ENCODE peak calls at places on chromosomes 6 and 20, in four cellular contexts. H, T, K and F are unnamed samples.

GRCh38 chr6:121794630-121795029 is 359.2 kb downstream of the GJA1 start:
- DNase-seq in H (no peak), T (no peak), K (peak; percentile 96), F (no peak)

GRCh38 chr6:168182908-168183612 is 104.0 kb upstream of the FRMD1 start:
- DNase-seq in H (no peak), T (peak; percentile 17), K (no peak), F (no peak)

GRCh38 chr6:14743465-14744211 is 502.2 kb upstream of the JARID2 start:
- DNase-seq in H (peak; percentile 35), T (peak; percentile 78), K (peak; percentile 99), F (peak; percentile 82)

GRCh38 chr6:124869412-124869811 is 92.8 kb upstream of the RNF217 start:
- DNase-seq in H (no peak), T (no peak), K (no peak), F (no peak)

GRCh38 chr6:31621991-31622390 is 1.5 kb downstream of the PRRC2A start:
- DNase-seq in H (no peak), T (no peak), K (peak; percentile 58), F (no peak)

GRCh38 chr20:10984899-10985298 is 311.1 kb upstream of the JAG1 start:
- DNase-seq in H (no peak), T (no peak), K (no peak), F (no peak)

GRCh38 chr6:31572041-31572911 is at the start of gene LTA:
- DNase-seq in H (peak; percentile 76), T (no peak), K (no peak), F (peak; percentile 72)

GRCh38 chr20:54148947-54149764 is 24.6 kb downstream of the CYP24A1 start:
- DNase-seq in H (no peak), T (no peak), K (no peak), F (no peak)

GRCh38 chr6:82068721-82069120 is 178.8 kb downstream of the IBTK start:
- DNase-seq in H (no peak), T (no peak), K (no peak), F (no peak)

GRCh38 chr20:15925376-15925775 is 647.9 kb downstream of the KIF16B start:
- DNase-seq in H (no peak), T (no peak), K (no peak), F (no peak)

GRCh38 chr20:17061721-17062120 is 165.1 kb upstream of the PCSK2 start:
- DNase-seq in H (no peak), T (no peak), K (no peak), F (no peak)

GRCh38 chr6:41651246-41651961 is 13.1 kb downstream of the MDFI start:
- DNase-seq in H (no peak), T (peak; percentile 43), K (no peak), F (no peak)

GRCh38 chr6:62999796-63000195 is 211.5 kb upstream of the FKBP1C start:
- DNase-seq in H (no peak), T (no peak), K (no peak), F (no peak)

GRCh38 chr6:51322505-51322904 is 503.8 kb downstream of the TFAP2B start:
- DNase-seq in H (no peak), T (no peak), K (no peak), F (no peak)

GRCh38 chr20:20450461-20451027 is 82.6 kb downstream of the INSM1 start:
- DNase-seq in H (no peak), T (no peak), K (peak; percentile 52), F (no peak)

GRCh38 chr6:105757512-105758200 is 328.5 kb upstream of the PRDM1 start:
- DNase-seq in H (no peak), T (no peak), K (no peak), F (no peak)

GRCh38 chr6:162829013-162829742 is 101.4 kb downstream of the PACRG start:
- DNase-seq in H (no peak), T (no peak), K (peak; percentile 15), F (no peak)

GRCh38 chr6:158812611-158813010 is 6.6 kb downstream of the EZR start:
- DNase-seq in H (no peak), T (no peak), K (no peak), F (no peak)

GRCh38 chr6:150327117-150327774 is 41.6 kb upstream of the IYD start:
- DNase-seq in H (no peak), T (no peak), K (no peak), F (no peak)

GRCh38 chr6:68691120-68691519 is 56.0 kb downstream of the ADGRB3 start:
- DNase-seq in H (no peak), T (no peak), K (no peak), F (no peak)

GRCh38 chr20:34549291-34549928 is 9.1 kb upstream of the MAP1LC3A start:
- DNase-seq in H (no peak), T (no peak), K (peak; percentile 30), F (no peak)

GRCh38 chr6:150269857-150270223 is 99.0 kb upstream of the IYD start:
- DNase-seq in H (no peak), T (no peak), K (peak; percentile 24), F (peak; percentile 71)

GRCh38 chr6:153312633-153313032 is 181.6 kb upstream of the RGS17 start:
- DNase-seq in H (no peak), T (no peak), K (peak; percentile 91), F (peak; percentile 75)

GRCh38 chr6:27176096-27176495 is 71.4 kb upstream of the PRSS16 start:
- DNase-seq in H (no peak), T (no peak), K (peak; percentile 71), F (no peak)

GRCh38 chr20:35463455-35464300 is 8.3 kb downstream of the CEP250 start:
- DNase-seq in H (no peak), T (no peak), K (peak; percentile 83), F (no peak)

GRCh38 chr6:42352856-42353564 is 98.7 kb downstream of the TRERF1 start:
- DNase-seq in H (no peak), T (no peak), K (peak; percentile 85), F (no peak)

GRCh38 chr6:53920881-53921280 is 126.1 kb downstream of the LRRC1 start:
- DNase-seq in H (no peak), T (no peak), K (no peak), F (no peak)

GRCh38 chr6:125191916-125192609 is 38.5 kb downstream of the TPD52L1 start:
- DNase-seq in H (peak; percentile 1), T (peak; percentile 69), K (peak; percentile 64), F (no peak)

GRCh38 chr6:16432075-16433032 is 194.0 kb downstream of the GMPR start:
- DNase-seq in H (no peak), T (no peak), K (peak; percentile 67), F (no peak)

GRCh38 chr6:82909551-82909950 is 156.1 kb downstream of the UBE3D start:
- DNase-seq in H (no peak), T (no peak), K (peak; percentile 58), F (no peak)

GRCh38 chr6:79984261-79984660 is 20.2 kb upstream of the TTK start:
- DNase-seq in H (no peak), T (no peak), K (peak; percentile 17), F (no peak)

GRCh38 chr20:8227293-8227692 is 95.2 kb downstream of the PLCB1 start:
- DNase-seq in H (no peak), T (no peak), K (no peak), F (no peak)

GRCh38 chr20:7106910-7107309 is 339.4 kb downstream of the BMP2 start:
- DNase-seq in H (no peak), T (no peak), K (no peak), F (no peak)

GRCh38 chr20:37636212-37636975 is 57.4 kb upstream of the CTNNBL1 start:
- DNase-seq in H (no peak), T (no peak), K (no peak), F (no peak)

GRCh38 chr6:157650261-157650640 is 172.8 kb upstream of the SNX9 start:
- DNase-seq in H (no peak), T (peak; percentile 85), K (no peak), F (no peak)

GRCh38 chr20:10970109-10970508 is 296.3 kb upstream of the JAG1 start:
- DNase-seq in H (no peak), T (no peak), K (peak; percentile 41), F (no peak)

GRCh38 chr20:49426395-49426794 is 56.1 kb downstream of the KCNB1 start:
- DNase-seq in H (no peak), T (no peak), K (no peak), F (no peak)
- H3K4me3 ChIP-seq in H (no peak overlapping the region), T (no peak overlapping the region), K (no peak overlapping the region), F (no peak overlapping the region)

GRCh38 chr6:52420668-52421358 is 671 bp downstream of the EFHC1 start:
- DNase-seq in H (no peak), T (peak; percentile 66), K (peak; percentile 45), F (no peak)

GRCh38 chr6:52423448-52423847 is 3.3 kb downstream of the EFHC1 start:
- DNase-seq in H (no peak), T (no peak), K (no peak), F (no peak)

GRCh38 chr6:52423971-52424381 is 3.8 kb downstream of the EFHC1 start:
- DNase-seq in H (no peak), T (no peak), K (peak; percentile 85), F (no peak)

GRCh38 chr6:52419809-52420667 is at the start of gene EFHC1:
- DNase-seq in H (peak; percentile 96), T (peak; percentile 99), K (peak; percentile 99), F (peak; percentile 99)

GRCh38 chr6:52422156-52422555 is 2.0 kb downstream of the EFHC1 start:
- DNase-seq in H (no peak), T (no peak), K (no peak), F (no peak)
- H3K4me3 ChIP-seq in H (no peak overlapping the region), T (no peak overlapping the region), K (no peak overlapping the region), F (no peak overlapping the region)

GRCh38 chr6:44356432-44356950 is 14.0 kb downstream of the SPATS1 start:
- DNase-seq in H (no peak), T (no peak), K (no peak), F (no peak)
- H3K4me3 ChIP-seq in H (no peak overlapping the region), T (no peak overlapping the region), K (no peak overlapping the region), F (no peak overlapping the region)

GRCh38 chr6:135128268-135128914 is 52.7 kb upstream of the MYB start:
- DNase-seq in H (peak; percentile 8), T (no peak), K (no peak), F (no peak)
- H3K4me3 ChIP-seq in H (no peak overlapping the region), T (no peak overlapping the region), K (no peak overlapping the region), F (no peak overlapping the region)

GRCh38 chr6:28977351-28978136 is 27.6 kb downstream of the ZNF311 start:
- DNase-seq in H (no peak), T (no peak), K (peak; percentile 84), F (no peak)
- H3K4me3 ChIP-seq in H (peak overlapping the region; percentile 38), T (peak overlapping the region; percentile 26), K (peak overlapping the region; percentile 8), F (no peak overlapping the region)

DNA sequence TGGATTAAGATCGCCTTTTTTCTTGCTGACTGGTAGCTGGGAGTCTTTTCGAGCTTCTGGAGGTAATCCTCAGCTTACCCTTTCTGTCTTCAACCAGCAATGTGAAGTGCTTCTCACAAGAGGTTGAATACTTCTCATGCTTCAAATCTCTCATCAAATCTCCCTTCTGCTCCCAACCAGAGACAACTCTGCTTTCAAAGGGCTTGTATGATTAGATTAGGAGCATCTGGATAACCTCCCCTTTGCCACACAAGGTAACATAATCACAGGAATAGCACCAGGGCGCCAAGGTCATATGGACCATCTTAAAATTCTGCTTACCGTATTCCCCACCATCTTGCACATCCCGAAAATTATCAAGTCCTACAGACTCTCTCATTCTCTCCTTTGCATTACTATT is 137.2 kb downstream of the MOXD1 start:
- DNase-seq in H (no peak), T (no peak), K (no peak), F (no peak)
- H3K4me3 ChIP-seq in H (no peak overlapping the region), T (no peak overlapping the region), K (no peak overlapping the region), F (no peak overlapping the region)

DNA sequence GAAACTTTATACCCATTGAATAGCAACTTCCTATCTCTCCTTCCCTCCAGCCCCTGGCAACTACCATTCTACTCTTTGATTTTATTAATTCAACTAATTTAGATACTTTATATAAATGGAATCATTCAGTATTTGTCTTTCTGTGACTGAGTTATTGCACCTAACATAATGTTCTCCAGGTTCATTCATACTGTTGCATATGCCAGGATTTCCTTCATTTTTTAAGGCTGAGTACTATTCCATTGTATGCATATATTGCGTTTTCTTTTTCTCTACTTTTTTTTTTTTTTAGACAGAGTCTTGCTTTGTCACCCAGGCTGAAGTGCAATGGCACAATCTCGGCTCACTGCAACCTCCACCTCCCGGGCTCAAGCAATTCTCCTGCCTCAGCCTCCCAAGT is 49.5 kb upstream of the BEND6 start:
- DNase-seq in H (no peak), T (no peak), K (no peak), F (no peak)
- H3K4me3 ChIP-seq in H (no peak overlapping the region), T (no peak overlapping the region), K (no peak overlapping the region), F (no peak overlapping the region)